ENCODE peak calls at places on chromosomes 16 and 17, in seven cellular contexts. One of them, this sample, is unnamed.

GRCh38 chr16:57204675-57205074 is 18.5 kb downstream of the RSPRY1 start:
- DNase-seq in KBM-7: no peak
- DNase-seq in substantia nigra: no peak
- DNase-seq in activated CD8-positive, alpha-beta T cell treated with anti-CD3 and anti-CD28 coated beads for 36 hours: no peak
- DNase-seq in astrocyte of the spinal cord: no peak
- DNase-seq in AG10803: no peak
- DNase-seq in iPS-NIHi11: peak
- DNase-seq in this sample: no peak

GRCh38 chr17:52837502-52837901 is 679.0 kb upstream of the CA10 start:
- DNase-seq in AG10803: no peak
- DNase-seq in iPS-NIHi11: no peak
- DNase-seq in activated CD8-positive, alpha-beta T cell treated with anti-CD3 and anti-CD28 coated beads for 36 hours: no peak
- DNase-seq in substantia nigra: no peak
- DNase-seq in KBM-7: no peak
- DNase-seq in astrocyte of the spinal cord: no peak
- DNase-seq in this sample: no peak

GRCh38 chr16:86027366-86028126 is 128.6 kb downstream of the IRF8 start:
- DNase-seq in AG10803: no peak
- DNase-seq in KBM-7: no peak
- DNase-seq in substantia nigra: no peak
- DNase-seq in activated CD8-positive, alpha-beta T cell treated with anti-CD3 and anti-CD28 coated beads for 36 hours: no peak
- DNase-seq in astrocyte of the spinal cord: no peak
- DNase-seq in iPS-NIHi11: no peak
- DNase-seq in this sample: no peak

GRCh38 chr16:23924138-23924537 is 88.4 kb downstream of the PRKCB start:
- DNase-seq in iPS-NIHi11: no peak
- DNase-seq in AG10803: no peak
- DNase-seq in astrocyte of the spinal cord: no peak
- DNase-seq in substantia nigra: no peak
- DNase-seq in activated CD8-positive, alpha-beta T cell treated with anti-CD3 and anti-CD28 coated beads for 36 hours: peak
- DNase-seq in KBM-7: peak
- DNase-seq in this sample: no peak

GRCh38 chr16:57751539-57752202 is 16.1 kb downstream of the KATNB1 start:
- DNase-seq in KBM-7: no peak
- DNase-seq in astrocyte of the spinal cord: no peak
- DNase-seq in AG10803: no peak
- DNase-seq in activated CD8-positive, alpha-beta T cell treated with anti-CD3 and anti-CD28 coated beads for 36 hours: no peak
- DNase-seq in substantia nigra: no peak
- DNase-seq in iPS-NIHi11: no peak
- DNase-seq in this sample: no peak

GRCh38 chr16:84829168-84829965 is 9.6 kb downstream of the CRISPLD2 start:
- DNase-seq in astrocyte of the spinal cord: peak
- DNase-seq in KBM-7: no peak
- DNase-seq in AG10803: peak
- DNase-seq in activated CD8-positive, alpha-beta T cell treated with anti-CD3 and anti-CD28 coated beads for 36 hours: no peak
- DNase-seq in iPS-NIHi11: no peak
- DNase-seq in substantia nigra: no peak
- DNase-seq in this sample: no peak

GRCh38 chr16:28981517-28981916 is 3.3 kb upstream of the LAT start:
- DNase-seq in activated CD8-positive, alpha-beta T cell treated with anti-CD3 and anti-CD28 coated beads for 36 hours: peak
- DNase-seq in AG10803: no peak
- DNase-seq in KBM-7: peak
- DNase-seq in iPS-NIHi11: peak
- DNase-seq in substantia nigra: no peak
- DNase-seq in astrocyte of the spinal cord: no peak
- DNase-seq in this sample: peak

GRCh38 chr17:47220531-47220999 is 11.4 kb downstream of the MYL4 start:
- DNase-seq in iPS-NIHi11: no peak
- DNase-seq in AG10803: no peak
- DNase-seq in KBM-7: no peak
- DNase-seq in substantia nigra: no peak
- DNase-seq in activated CD8-positive, alpha-beta T cell treated with anti-CD3 and anti-CD28 coated beads for 36 hours: peak
- DNase-seq in astrocyte of the spinal cord: no peak
- DNase-seq in this sample: no peak

GRCh38 chr16:75789237-75789636 is 62.9 kb upstream of the CPHXL start:
- DNase-seq in iPS-NIHi11: peak
- DNase-seq in AG10803: peak
- DNase-seq in KBM-7: peak
- DNase-seq in astrocyte of the spinal cord: peak
- DNase-seq in substantia nigra: no peak
- DNase-seq in activated CD8-positive, alpha-beta T cell treated with anti-CD3 and anti-CD28 coated beads for 36 hours: no peak
- DNase-seq in this sample: peak

GRCh38 chr17:8345951-8346665 is 6.5 kb downstream of the ODF4 start:
- DNase-seq in AG10803: no peak
- DNase-seq in activated CD8-positive, alpha-beta T cell treated with anti-CD3 and anti-CD28 coated beads for 36 hours: no peak
- DNase-seq in astrocyte of the spinal cord: no peak
- DNase-seq in substantia nigra: no peak
- DNase-seq in KBM-7: no peak
- DNase-seq in iPS-NIHi11: no peak
- DNase-seq in this sample: no peak

GRCh38 chr17:20242271-20242670 is 225.1 kb downstream of the LGALS9B start:
- DNase-seq in astrocyte of the spinal cord: no peak
- DNase-seq in AG10803: no peak
- DNase-seq in iPS-NIHi11: no peak
- DNase-seq in KBM-7: no peak
- DNase-seq in substantia nigra: no peak
- DNase-seq in activated CD8-positive, alpha-beta T cell treated with anti-CD3 and anti-CD28 coated beads for 36 hours: no peak
- DNase-seq in this sample: no peak

GRCh38 chr16:67936876-67937605 is 391 bp upstream of the PSMB10 start:
- DNase-seq in AG10803: no peak
- DNase-seq in substantia nigra: no peak
- DNase-seq in iPS-NIHi11: no peak
- DNase-seq in activated CD8-positive, alpha-beta T cell treated with anti-CD3 and anti-CD28 coated beads for 36 hours: peak
- DNase-seq in KBM-7: peak
- DNase-seq in astrocyte of the spinal cord: no peak
- DNase-seq in this sample: peak

GRCh38 chr16:24255446-24256352 is at the start of gene CACNG3:
- DNase-seq in substantia nigra: no peak
- DNase-seq in activated CD8-positive, alpha-beta T cell treated with anti-CD3 and anti-CD28 coated beads for 36 hours: peak
- DNase-seq in KBM-7: peak
- DNase-seq in iPS-NIHi11: peak
- DNase-seq in AG10803: peak
- DNase-seq in astrocyte of the spinal cord: peak
- DNase-seq in this sample: peak

GRCh38 chr16:80670170-80670865 is 129.5 kb downstream of the DYNLRB2 start:
- DNase-seq in AG10803: no peak
- DNase-seq in astrocyte of the spinal cord: no peak
- DNase-seq in iPS-NIHi11: no peak
- DNase-seq in substantia nigra: no peak
- DNase-seq in KBM-7: no peak
- DNase-seq in activated CD8-positive, alpha-beta T cell treated with anti-CD3 and anti-CD28 coated beads for 36 hours: peak
- DNase-seq in this sample: no peak

GRCh38 chr17:32239457-32239856 is 26.2 kb upstream of the RHBDL3 start:
- DNase-seq in iPS-NIHi11: no peak
- DNase-seq in astrocyte of the spinal cord: no peak
- DNase-seq in activated CD8-positive, alpha-beta T cell treated with anti-CD3 and anti-CD28 coated beads for 36 hours: no peak
- DNase-seq in AG10803: no peak
- DNase-seq in substantia nigra: no peak
- DNase-seq in KBM-7: no peak
- DNase-seq in this sample: no peak

This sample was measured in RKO.